ENCODE peak calls at places on chromosomes 11 and 22, in six cellular contexts. G, B, M, Z, N and W are unnamed samples.

GRCh38 chr11:130390071-130390758 is 38.2 kb downstream of the ADAMTS8 start:
- ATAC-seq in G (peak; percentile 56), B (no peak), M (no peak), Z (peak; percentile 40), N (peak; percentile 91), W (peak; percentile 90)

GRCh38 chr11:101043940-101044339 is 85.7 kb downstream of the PGR start:
- ATAC-seq in G (no peak), B (no peak), M (no peak), Z (no peak), N (no peak), W (no peak)

GRCh38 chr11:12196335-12196734 is 85.9 kb downstream of the MICAL2 start:
- ATAC-seq in G (no peak), B (no peak), M (peak; percentile 42), Z (no peak), N (no peak), W (no peak)

GRCh38 chr11:128586689-128587088 is 669 bp downstream of the ETS1 start:
- ATAC-seq in G (no peak), B (no peak), M (no peak), Z (no peak), N (no peak), W (no peak)

GRCh38 chr22:22045576-22046335 is 63.2 kb upstream of the TOP3B start:
- ATAC-seq in G (no peak), B (no peak), M (no peak), Z (no peak), N (no peak), W (no peak)

GRCh38 chr11:12109591-12110196 is 696 bp upstream of the MICAL2 start:
- ATAC-seq in G (no peak), B (no peak), M (no peak), Z (no peak), N (peak; percentile 8), W (no peak)

GRCh38 chr22:47691152-47691895 is 928.9 kb downstream of the TBC1D22A start:
- ATAC-seq in G (no peak), B (no peak), M (no peak), Z (no peak), N (no peak), W (no peak)

GRCh38 chr11:4636136-4636535 is 1.1 kb upstream of the OR51D1 start:
- ATAC-seq in G (no peak), B (no peak), M (no peak), Z (no peak), N (no peak), W (no peak)

GRCh38 chr11:76169473-76169881 is 36.8 kb downstream of the WNT11 start:
- ATAC-seq in G (no peak), B (no peak), M (no peak), Z (no peak), N (no peak), W (no peak)

GRCh38 chr11:24575392-24575791 is 78.5 kb downstream of the LUZP2 start:
- ATAC-seq in G (peak; percentile 44), B (no peak), M (no peak), Z (no peak), N (no peak), W (no peak)

GRCh38 chr22:45344339-45344738 is 34.6 kb downstream of the FAM118A start:
- ATAC-seq in G (no peak), B (no peak), M (no peak), Z (peak; percentile 61), N (peak; percentile 87), W (peak; percentile 50)

GRCh38 chr11:49208006-49208721 is at the start of gene FOLH1:
- ATAC-seq in G (peak; percentile 88), B (peak; percentile 80), M (no peak), Z (peak; percentile 88), N (peak; percentile 87), W (peak; percentile 60)
- H3K4me3 ChIP-seq in G (peak within 1 kb of the TSS; percentile 57), B (no peak within 1 kb of the TSS), M (no peak within 1 kb of the TSS), Z (peak within 1 kb of the TSS; percentile 47), N (peak within 1 kb of the TSS; percentile 34), W (peak within 1 kb of the TSS; percentile 31)

GRCh38 chr11:107836811-107837210 is 21.8 kb downstream of the SLC35F2 start:
- ATAC-seq in G (no peak), B (no peak), M (no peak), Z (no peak), N (no peak), W (no peak)
- H3K4me3 ChIP-seq in G (no peak overlapping the region), B (no peak overlapping the region), M (peak overlapping the region; percentile 16), Z (no peak overlapping the region), N (no peak overlapping the region), W (no peak overlapping the region)

DNA sequence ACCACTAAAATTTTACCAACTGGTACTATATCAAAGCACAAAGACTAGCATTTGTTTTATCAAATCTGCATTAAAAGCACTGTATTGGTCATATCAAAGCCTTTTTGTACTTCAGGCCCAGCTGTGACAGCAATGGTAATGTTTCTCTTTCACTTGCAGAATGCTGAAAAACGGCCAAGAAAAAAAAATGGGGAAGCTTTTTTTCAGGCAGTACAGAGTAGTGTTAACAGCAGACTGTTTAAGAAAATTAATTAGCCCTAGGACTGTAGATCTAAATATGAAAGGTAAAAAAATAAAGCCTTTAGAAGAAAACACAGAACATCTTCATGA is 33.3 kb downstream of the DENND5A start:
- ATAC-seq in G (peak; percentile 78), B (no peak), M (no peak), Z (peak; percentile 83), N (no peak), W (peak; percentile 43)
- H3K4me3 ChIP-seq in G (peak overlapping the region; percentile 24), B (peak overlapping the region; percentile 24), M (no peak overlapping the region), Z (no peak overlapping the region), N (no peak overlapping the region), W (no peak overlapping the region)

DNA sequence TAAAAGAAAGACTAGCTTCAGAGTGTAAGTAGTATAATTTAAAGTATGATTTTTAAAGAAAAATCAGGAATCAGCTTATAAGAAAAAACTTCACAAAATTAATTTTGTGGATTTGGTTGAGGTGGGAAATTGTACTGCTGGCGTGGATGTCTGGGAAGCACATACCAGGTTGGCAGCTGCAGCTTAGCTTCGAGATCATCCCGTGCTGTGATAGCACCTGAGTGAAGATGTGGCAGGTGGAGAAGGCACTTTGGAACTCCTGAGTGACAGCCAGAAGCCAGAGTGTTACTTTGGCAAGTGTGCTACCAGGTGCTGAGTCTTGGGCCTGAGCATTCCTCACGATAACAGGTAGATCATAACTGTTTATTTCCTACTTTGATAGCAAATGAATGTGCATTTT is 17.7 kb downstream of the ZC3H12C start:
- ATAC-seq in G (no peak), B (no peak), M (no peak), Z (no peak), N (no peak), W (no peak)
- H3K4me3 ChIP-seq in G (no peak overlapping the region), B (no peak overlapping the region), M (no peak overlapping the region), Z (no peak overlapping the region), N (no peak overlapping the region), W (no peak overlapping the region)

GRCh38 chr11:90770007-90770406 is 547.2 kb upstream of the CHORDC1 start:
- ATAC-seq in G (no peak), B (no peak), M (no peak), Z (no peak), N (no peak), W (no peak)

GRCh38 chr11:90779098-90779497 is 556.2 kb upstream of the CHORDC1 start:
- ATAC-seq in G (no peak), B (no peak), M (no peak), Z (no peak), N (no peak), W (no peak)

GRCh38 chr11:90775573-90776165 is 552.8 kb upstream of the CHORDC1 start:
- ATAC-seq in G (no peak), B (no peak), M (no peak), Z (no peak), N (no peak), W (no peak)

DNA sequence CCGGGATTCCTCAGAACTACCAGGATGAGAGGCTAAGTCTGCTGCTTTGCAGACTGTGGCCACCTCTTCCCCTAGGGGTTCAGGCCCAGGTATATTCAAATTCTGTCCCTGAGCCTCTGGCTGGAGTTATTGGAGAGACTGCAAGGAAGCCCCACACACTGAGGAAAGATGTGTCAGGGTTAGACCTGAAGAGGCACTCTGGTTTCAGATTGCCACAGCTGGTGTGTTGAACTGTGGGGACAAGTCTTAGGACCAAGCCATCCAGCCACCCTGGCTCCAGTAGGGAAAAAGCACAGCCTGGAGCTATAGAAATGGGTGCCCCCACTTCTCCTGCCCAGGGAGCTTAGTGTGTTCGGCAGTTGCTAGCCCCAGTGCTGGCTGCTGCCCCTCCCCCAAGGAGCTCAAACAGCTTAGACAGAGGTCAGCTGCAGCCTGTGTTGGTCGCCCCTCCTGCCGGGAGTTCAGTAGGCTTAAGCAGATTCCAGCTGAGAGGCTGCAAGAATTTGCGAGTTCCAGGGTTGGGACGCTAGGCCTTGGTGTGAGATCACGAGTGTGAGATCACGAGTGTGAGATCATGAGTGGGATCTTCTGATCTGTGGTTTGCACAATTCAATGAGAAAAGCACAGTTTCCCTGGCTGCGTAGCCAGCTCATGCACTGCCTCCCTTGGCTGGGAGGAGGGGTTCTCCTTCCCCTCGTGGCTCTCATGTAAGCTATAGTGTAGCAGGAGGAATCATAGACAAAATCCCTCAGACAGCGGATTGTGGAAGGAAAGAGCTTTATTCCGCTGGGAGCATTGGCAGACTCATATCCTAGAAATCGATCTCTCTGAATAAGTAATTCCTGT is 552.1 kb upstream of the CHORDC1 start:
- ATAC-seq in G (no peak), B (no peak), M (no peak), Z (no peak), N (no peak), W (no peak)
- H3K4me3 ChIP-seq in G (no peak overlapping the region), B (no peak overlapping the region), M (no peak overlapping the region), Z (no peak overlapping the region), N (no peak overlapping the region), W (no peak overlapping the region)

GRCh38 chr11:46277623-46278386 is at the start of gene CREB3L1:
- ATAC-seq in G (peak; percentile 33), B (no peak), M (no peak), Z (no peak), N (peak; percentile 35), W (no peak)
- H3K4me3 ChIP-seq in G (peak within 1 kb of the TSS; percentile 77), B (peak within 1 kb of the TSS; percentile 24), M (no peak within 1 kb of the TSS), Z (peak within 1 kb of the TSS; percentile 93), N (peak within 1 kb of the TSS; percentile 53), W (peak within 1 kb of the TSS; percentile 11)